ENCODE peak calls at places on chromosomes 1 and 21, in eight cellular contexts. A, W, X, K, L, P, B and M are unnamed samples.
A peak's percentile ranks its signal among the peaks of the same experiment; 100 is the strongest.

GRCh38 chr1:43548285-43549271 is 17.9 kb downstream of the PTPRF start:
- DNase-seq in A (no peak), W (no peak), X (no peak), K (no peak), L (no peak), P (no peak), B (no peak), M (no peak)

GRCh38 chr1:228077565-228078330 is 4.8 kb upstream of the ARF1 start:
- DNase-seq in A (no peak), W (no peak), X (no peak), K (no peak), L (no peak), P (no peak), B (no peak), M (peak; percentile 3)

GRCh38 chr21:35232545-35233176 is 183.6 kb upstream of the RUNX1 start:
- DNase-seq in A (no peak), W (no peak), X (no peak), K (no peak), L (no peak), P (no peak), B (no peak), M (no peak)

GRCh38 chr21:46056450-46056903 is 41.4 kb upstream of the COL6A2 start:
- DNase-seq in A (no peak), W (no peak), X (peak; percentile 53), K (peak; percentile 63), L (no peak), P (peak; percentile 22), B (no peak), M (no peak)

GRCh38 chr1:207959141-207959825 is 48.4 kb upstream of the CD34 start:
- DNase-seq in A (no peak), W (no peak), X (peak; percentile 73), K (peak; percentile 86), L (peak; percentile 16), P (no peak), B (peak; percentile 47), M (peak; percentile 33)

GRCh38 chr1:205972491-205973168 is 29.4 kb upstream of the SLC26A9 start:
- DNase-seq in A (no peak), W (no peak), X (no peak), K (no peak), L (no peak), P (no peak), B (no peak), M (peak; percentile 3)

GRCh38 chr1:185360714-185361113 is 43.7 kb upstream of the IVNS1ABP start:
- DNase-seq in A (no peak), W (no peak), X (no peak), K (no peak), L (no peak), P (no peak), B (no peak), M (no peak)

GRCh38 chr1:224170748-224171478 is 12.1 kb upstream of the DEGS1 start:
- DNase-seq in A (no peak), W (peak; percentile 27), X (peak; percentile 66), K (no peak), L (no peak), P (peak; percentile 61), B (no peak), M (no peak)

GRCh38 chr1:164765557-164765956 is 206.6 kb downstream of the PBX1 start:
- DNase-seq in A (no peak), W (no peak), X (no peak), K (no peak), L (no peak), P (no peak), B (no peak), M (no peak)

GRCh38 chr1:16973215-16973614 is 7.2 kb downstream of the MFAP2 start:
- DNase-seq in A (no peak), W (no peak), X (no peak), K (no peak), L (no peak), P (no peak), B (no peak), M (no peak)

GRCh38 chr1:7046314-7046713 is 261.1 kb downstream of the CAMTA1 start:
- DNase-seq in A (peak; percentile 51), W (no peak), X (no peak), K (peak; percentile 28), L (no peak), P (no peak), B (peak; percentile 39), M (no peak)

GRCh38 chr1:38735651-38736161 is 123.9 kb downstream of the RRAGC start:
- DNase-seq in A (no peak), W (no peak), X (no peak), K (no peak), L (no peak), P (no peak), B (no peak), M (no peak)

GRCh38 chr1:204084247-204084772 is 11.4 kb downstream of the SOX13 start:
- DNase-seq in A (no peak), W (no peak), X (peak; percentile 81), K (no peak), L (peak; percentile 48), P (no peak), B (peak; percentile 14), M (no peak)

GRCh38 chr1:225851810-225852209 is 30.4 kb downstream of the TMEM63A start:
- DNase-seq in A (no peak), W (no peak), X (no peak), K (no peak), L (no peak), P (no peak), B (no peak), M (peak; percentile 49)

GRCh38 chr1:22916469-22916817 is 56.2 kb downstream of the LACTBL1 start:
- DNase-seq in A (no peak), W (no peak), X (peak; percentile 51), K (no peak), L (peak; percentile 34), P (peak; percentile 77), B (peak; percentile 95), M (no peak)

GRCh38 chr1:22710688-22711024 is at the start of gene EPHB2:
- DNase-seq in A (no peak), W (no peak), X (no peak), K (no peak), L (peak; percentile 36), P (peak; percentile 88), B (peak; percentile 49), M (no peak)

GRCh38 chr21:34635307-34635706 is 20.4 kb upstream of the RCAN1 start:
- DNase-seq in A (no peak), W (no peak), X (no peak), K (no peak), L (no peak), P (no peak), B (no peak), M (no peak)

GRCh38 chr1:73537400-73537799 is 660.6 kb downstream of the LRRIQ3 start:
- DNase-seq in A (no peak), W (no peak), X (no peak), K (no peak), L (no peak), P (no peak), B (no peak), M (no peak)

GRCh38 chr1:172746091-172746949 is 87.4 kb downstream of the FASLG start:
- DNase-seq in A (peak; percentile 93), W (peak; percentile 6), X (no peak), K (no peak), L (no peak), P (no peak), B (no peak), M (peak; percentile 40)

GRCh38 chr1:172662464-172663109 is 3.7 kb downstream of the FASLG start:
- DNase-seq in A (peak; percentile 78), W (peak; percentile 76), X (peak; percentile 66), K (no peak), L (no peak), P (no peak), B (no peak), M (peak; percentile 96)

GRCh38 chr1:12244078-12244477 is 14.2 kb downstream of the VPS13D start:
- DNase-seq in A (no peak), W (no peak), X (no peak), K (no peak), L (no peak), P (peak; percentile 46), B (peak; percentile 1), M (peak; percentile 24)

GRCh38 chr1:234647758-234648157 is 37.8 kb upstream of the IRF2BP2 start:
- DNase-seq in A (no peak), W (no peak), X (no peak), K (no peak), L (no peak), P (no peak), B (no peak), M (no peak)

GRCh38 chr1:213070399-213070798 is 19.4 kb downstream of the RPS6KC1 start:
- DNase-seq in A (peak; percentile 37), W (no peak), X (no peak), K (peak; percentile 7), L (no peak), P (no peak), B (peak; percentile 10), M (peak; percentile 60)

GRCh38 chr1:20366766-20367602 is 76.3 kb downstream of the VWA5B1 start:
- DNase-seq in A (peak; percentile 6), W (no peak), X (no peak), K (peak; percentile 40), L (no peak), P (peak; percentile 40), B (peak; percentile 79), M (peak; percentile 33)

GRCh38 chr1:206784471-206784903 is 12.2 kb upstream of the IL10 start:
- DNase-seq in A (no peak), W (peak; percentile 30), X (no peak), K (no peak), L (no peak), P (no peak), B (no peak), M (peak; percentile 98)

GRCh38 chr1:40948741-40949528 is 30.6 kb upstream of the CTPS1 start:
- DNase-seq in A (peak; percentile 73), W (peak; percentile 31), X (no peak), K (peak; percentile 24), L (no peak), P (peak; percentile 64), B (peak; percentile 83), M (peak; percentile 87)

GRCh38 chr21:44653656-44654575 is 543 bp downstream of the KRTAP12-4 start:
- DNase-seq in A (no peak), W (peak; percentile 62), X (no peak), K (no peak), L (no peak), P (no peak), B (no peak), M (peak; percentile 50)

GRCh38 chr1:53982034-53982761 is 35.8 kb downstream of the LDLRAD1 start:
- DNase-seq in A (peak; percentile 35), W (no peak), X (peak; percentile 48), K (no peak), L (no peak), P (no peak), B (no peak), M (no peak)

GRCh38 chr1:66539491-66539890 is 5.5 kb downstream of the SGIP1 start:
- DNase-seq in A (no peak), W (no peak), X (no peak), K (no peak), L (no peak), P (no peak), B (no peak), M (no peak)

GRCh38 chr1:174689524-174689923 is 241.8 kb downstream of the GPR52 start:
- DNase-seq in A (no peak), W (no peak), X (no peak), K (no peak), L (no peak), P (no peak), B (no peak), M (no peak)

GRCh38 chr1:103948526-103948925 is 198.8 kb downstream of the AMY1C start:
- DNase-seq in A (no peak), W (no peak), X (no peak), K (no peak), L (no peak), P (no peak), B (peak; percentile 25), M (no peak)

GRCh38 chr1:4726620-4727341 is 72.4 kb downstream of the AJAP1 start:
- DNase-seq in A (no peak), W (no peak), X (no peak), K (no peak), L (no peak), P (no peak), B (peak; percentile 75), M (no peak)

GRCh38 chr1:171245458-171246064 is 2.7 kb upstream of the FMO1 start:
- DNase-seq in A (no peak), W (no peak), X (no peak), K (no peak), L (no peak), P (peak; percentile 57), B (peak; percentile 30), M (peak; percentile 31)

GRCh38 chr1:111198836-111199235 is 1.6 kb downstream of the DENND2D start:
- DNase-seq in A (no peak), W (no peak), X (no peak), K (no peak), L (no peak), P (no peak), B (no peak), M (no peak)